ENCODE peak calls at places on chromosomes 5 and 9, in ten cellular contexts. One of them, this sample, is unnamed.
A peak's percentile ranks its signal among the peaks of the same experiment; 100 is the strongest.

GRCh38 chr5:125521289-125521688 is 774.9 kb upstream of the ZNF608 start:
- DNase-seq in cardiac muscle cell: no peak
- DNase-seq in fibroblast of pulmonary artery: no peak
- DNase-seq in nephron progenitor cell: no peak
- DNase-seq in GM12865: no peak
- DNase-seq in neural crest cell: no peak
- DNase-seq in natural killer cell: no peak
- DNase-seq in fibroblast of the aortic adventitia: no peak
- DNase-seq in hepatocyte: no peak
- DNase-seq in heart left ventricle: no peak
- DNase-seq in this sample: no peak

GRCh38 chr9:89174291-89174690 is 4.3 kb downstream of the SHC3 start:
- DNase-seq in heart left ventricle: no peak
- DNase-seq in fibroblast of the aortic adventitia: no peak
- DNase-seq in GM12865: no peak
- DNase-seq in fibroblast of pulmonary artery: no peak
- DNase-seq in cardiac muscle cell: no peak
- DNase-seq in natural killer cell: no peak
- DNase-seq in nephron progenitor cell: no peak
- DNase-seq in hepatocyte: no peak
- DNase-seq in neural crest cell: no peak
- DNase-seq in this sample: no peak

GRCh38 chr9:14320272-14321245 is 6.6 kb upstream of the NFIB start:
- DNase-seq in fibroblast of the aortic adventitia: peak; percentile 96
- DNase-seq in hepatocyte: no peak
- DNase-seq in fibroblast of pulmonary artery: peak; percentile 97
- DNase-seq in nephron progenitor cell: no peak
- DNase-seq in cardiac muscle cell: no peak
- DNase-seq in natural killer cell: no peak
- DNase-seq in neural crest cell: no peak
- DNase-seq in heart left ventricle: no peak
- DNase-seq in GM12865: peak; percentile 18
- DNase-seq in this sample: no peak

GRCh38 chr9:69556707-69557106 is 115.5 kb downstream of the APBA1 start:
- DNase-seq in heart left ventricle: no peak
- DNase-seq in hepatocyte: no peak
- DNase-seq in GM12865: no peak
- DNase-seq in fibroblast of the aortic adventitia: no peak
- DNase-seq in fibroblast of pulmonary artery: no peak
- DNase-seq in nephron progenitor cell: no peak
- DNase-seq in natural killer cell: no peak
- DNase-seq in neural crest cell: no peak
- DNase-seq in cardiac muscle cell: no peak
- DNase-seq in this sample: no peak

GRCh38 chr5:1107167-1108007 is 4.5 kb downstream of the SLC12A7 start:
- DNase-seq in fibroblast of pulmonary artery: no peak
- DNase-seq in GM12865: no peak
- DNase-seq in fibroblast of the aortic adventitia: no peak
- DNase-seq in hepatocyte: peak; percentile 65
- DNase-seq in natural killer cell: no peak
- DNase-seq in cardiac muscle cell: no peak
- DNase-seq in heart left ventricle: no peak
- DNase-seq in neural crest cell: no peak
- DNase-seq in nephron progenitor cell: no peak
- DNase-seq in this sample: no peak

GRCh38 chr5:141677415-141677814 is 4.6 kb downstream of the ARAP3 start:
- DNase-seq in natural killer cell: no peak
- DNase-seq in neural crest cell: peak; percentile 38
- DNase-seq in heart left ventricle: no peak
- DNase-seq in GM12865: no peak
- DNase-seq in fibroblast of the aortic adventitia: no peak
- DNase-seq in cardiac muscle cell: peak; percentile 42
- DNase-seq in nephron progenitor cell: peak; percentile 43
- DNase-seq in hepatocyte: no peak
- DNase-seq in fibroblast of pulmonary artery: no peak
- DNase-seq in this sample: no peak

GRCh38 chr5:40401965-40402364 is 277.8 kb upstream of the PTGER4 start:
- DNase-seq in fibroblast of the aortic adventitia: no peak
- DNase-seq in GM12865: no peak
- DNase-seq in nephron progenitor cell: no peak
- DNase-seq in cardiac muscle cell: no peak
- DNase-seq in fibroblast of pulmonary artery: no peak
- DNase-seq in heart left ventricle: no peak
- DNase-seq in hepatocyte: no peak
- DNase-seq in neural crest cell: no peak
- DNase-seq in natural killer cell: no peak
- DNase-seq in this sample: no peak

GRCh38 chr9:127561491-127562270 is 50.4 kb upstream of the STXBP1 start:
- DNase-seq in natural killer cell: no peak
- DNase-seq in neural crest cell: no peak
- DNase-seq in heart left ventricle: peak; percentile 92
- DNase-seq in nephron progenitor cell: peak; percentile 34
- DNase-seq in fibroblast of pulmonary artery: peak; percentile 97
- DNase-seq in fibroblast of the aortic adventitia: peak; percentile 99
- DNase-seq in hepatocyte: peak; percentile 90
- DNase-seq in GM12865: no peak
- DNase-seq in cardiac muscle cell: no peak
- DNase-seq in this sample: no peak

GRCh38 chr5:14580037-14581034 is 1.3 kb upstream of the OTULINL start:
- DNase-seq in natural killer cell: no peak
- DNase-seq in neural crest cell: no peak
- DNase-seq in GM12865: no peak
- DNase-seq in heart left ventricle: no peak
- DNase-seq in nephron progenitor cell: no peak
- DNase-seq in hepatocyte: peak; percentile 25
- DNase-seq in fibroblast of pulmonary artery: peak; percentile 56
- DNase-seq in cardiac muscle cell: no peak
- DNase-seq in fibroblast of the aortic adventitia: peak; percentile 17
- DNase-seq in this sample: no peak

GRCh38 chr5:32076699-32077695 is 97.1 kb downstream of the GOLPH3 start:
- DNase-seq in cardiac muscle cell: peak; percentile 48
- DNase-seq in fibroblast of pulmonary artery: peak; percentile 76
- DNase-seq in GM12865: peak; percentile 54
- DNase-seq in neural crest cell: peak; percentile 48
- DNase-seq in fibroblast of the aortic adventitia: peak; percentile 72
- DNase-seq in hepatocyte: peak; percentile 66
- DNase-seq in natural killer cell: no peak
- DNase-seq in nephron progenitor cell: peak; percentile 27
- DNase-seq in heart left ventricle: peak; percentile 66
- DNase-seq in this sample: peak; percentile 55
- TF ChIP-seq CTCF in cardiac muscle cell: peak; percentile 66
- TF ChIP-seq CTCF in fibroblast of pulmonary artery: peak; percentile 81
- TF ChIP-seq CTCF in GM12865: peak; percentile 67
- TF ChIP-seq CTCF in neural crest cell: peak; percentile 88
- TF ChIP-seq CTCF in fibroblast of the aortic adventitia: peak; percentile 81
- TF ChIP-seq CTCF in hepatocyte: peak; percentile 93
- TF ChIP-seq CTCF in natural killer cell: peak; percentile 60
- TF ChIP-seq CTCF in nephron progenitor cell: peak; percentile 76
- TF ChIP-seq CTCF in heart left ventricle: peak; percentile 83
- TF ChIP-seq CTCF in this sample: peak; percentile 53

GRCh38 chr5:150672237-150672883 is 11.3 kb downstream of the MYOZ3 start:
- DNase-seq in fibroblast of pulmonary artery: no peak
- DNase-seq in fibroblast of the aortic adventitia: no peak
- DNase-seq in heart left ventricle: peak; percentile 69
- DNase-seq in cardiac muscle cell: peak; percentile 53
- DNase-seq in natural killer cell: no peak
- DNase-seq in hepatocyte: peak; percentile 56
- DNase-seq in neural crest cell: peak; percentile 35
- DNase-seq in nephron progenitor cell: peak; percentile 64
- DNase-seq in GM12865: no peak
- DNase-seq in this sample: peak; percentile 56
- TF ChIP-seq CTCF in fibroblast of pulmonary artery: no peak
- TF ChIP-seq CTCF in fibroblast of the aortic adventitia: no peak
- TF ChIP-seq CTCF in heart left ventricle: no peak
- TF ChIP-seq CTCF in cardiac muscle cell: no peak
- TF ChIP-seq CTCF in natural killer cell: no peak
- TF ChIP-seq CTCF in hepatocyte: no peak
- TF ChIP-seq CTCF in neural crest cell: no peak
- TF ChIP-seq CTCF in nephron progenitor cell: no peak
- TF ChIP-seq CTCF in GM12865: no peak
- TF ChIP-seq CTCF in this sample: no peak

DNA sequence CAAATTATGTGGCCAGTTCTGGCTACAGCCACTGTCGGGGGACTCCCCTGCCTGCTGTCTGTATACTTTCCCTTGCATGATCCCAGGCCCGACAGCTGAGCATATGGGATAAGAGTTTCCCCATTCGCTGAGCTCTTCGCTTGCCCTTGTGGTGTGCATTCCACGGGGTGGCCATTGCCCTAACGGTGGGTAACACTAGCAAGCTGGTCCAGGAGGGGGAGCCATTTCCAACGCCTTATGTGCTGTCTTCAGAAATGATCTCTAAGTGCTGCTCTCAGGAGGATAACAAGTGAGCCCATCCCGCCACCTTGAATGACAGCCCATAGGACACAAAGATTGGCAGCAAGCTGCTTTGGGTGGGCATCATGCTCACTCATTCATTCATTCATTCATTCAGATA is 190.9 kb downstream of the FSTL4 start:
- DNase-seq in GM12865: peak; percentile 58
- DNase-seq in heart left ventricle: no peak
- DNase-seq in nephron progenitor cell: peak; percentile 61
- DNase-seq in hepatocyte: peak; percentile 50
- DNase-seq in neural crest cell: peak; percentile 44
- DNase-seq in fibroblast of the aortic adventitia: peak; percentile 4
- DNase-seq in cardiac muscle cell: peak; percentile 59
- DNase-seq in fibroblast of pulmonary artery: peak; percentile 26
- DNase-seq in natural killer cell: no peak
- DNase-seq in this sample: peak; percentile 58
- TF ChIP-seq CTCF in GM12865: peak; percentile 55
- TF ChIP-seq CTCF in heart left ventricle: peak; percentile 19
- TF ChIP-seq CTCF in nephron progenitor cell: peak; percentile 56
- TF ChIP-seq CTCF in hepatocyte: peak; percentile 33
- TF ChIP-seq CTCF in neural crest cell: peak; percentile 56
- TF ChIP-seq CTCF in fibroblast of the aortic adventitia: peak; percentile 10
- TF ChIP-seq CTCF in cardiac muscle cell: peak; percentile 43
- TF ChIP-seq CTCF in fibroblast of pulmonary artery: peak; percentile 49
- TF ChIP-seq CTCF in natural killer cell: no peak
- TF ChIP-seq CTCF in this sample: no peak

DNA sequence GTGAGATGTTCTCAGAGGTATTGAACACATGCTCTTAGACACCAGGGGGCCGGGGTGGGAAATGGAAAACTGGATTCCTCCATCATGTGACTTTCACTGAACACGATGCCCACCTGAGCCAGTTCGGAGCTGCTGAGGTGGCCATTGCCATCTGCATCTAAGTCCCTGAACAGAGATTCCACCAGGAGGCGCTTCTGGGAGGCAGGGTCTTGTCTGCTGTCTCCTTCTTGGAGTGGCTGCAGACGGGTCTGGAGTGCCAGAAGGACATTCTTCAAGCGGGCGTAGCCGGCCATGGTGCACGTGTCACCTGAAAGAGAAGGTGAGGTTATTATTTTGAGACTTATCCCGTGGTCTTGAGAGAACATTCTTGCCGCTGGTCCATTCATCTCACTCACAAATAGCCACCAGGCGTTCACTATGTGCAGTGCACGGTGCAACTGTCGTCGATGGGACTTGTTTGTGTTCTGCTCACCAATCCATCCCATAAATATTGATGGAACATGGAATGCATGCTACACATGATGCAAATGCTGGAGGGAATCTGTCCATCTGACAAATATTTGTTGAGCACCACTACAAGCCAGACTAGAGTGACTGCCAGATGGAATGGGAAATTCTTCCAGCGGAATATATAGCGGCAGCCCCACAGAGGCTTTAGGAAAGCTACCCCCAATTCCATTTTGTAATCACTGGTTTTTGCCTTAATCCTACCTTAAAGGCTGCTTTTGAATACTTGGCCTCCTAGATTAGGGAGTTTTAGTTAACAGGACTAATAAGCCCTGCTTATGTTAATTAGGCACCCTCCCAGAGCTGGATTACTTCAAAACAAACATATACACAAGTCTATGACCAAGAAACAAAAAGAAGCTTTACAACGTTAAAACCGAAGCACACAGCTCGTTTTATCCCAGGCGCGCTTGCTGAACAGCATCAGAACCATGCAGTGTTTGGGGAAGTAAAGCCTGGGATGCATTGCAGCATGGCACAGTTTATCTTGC is 264.8 kb downstream of the HSPA4 start:
- DNase-seq in hepatocyte: peak; percentile 34
- DNase-seq in fibroblast of pulmonary artery: no peak
- DNase-seq in cardiac muscle cell: peak; percentile 30
- DNase-seq in fibroblast of the aortic adventitia: no peak
- DNase-seq in nephron progenitor cell: peak; percentile 29
- DNase-seq in natural killer cell: no peak
- DNase-seq in heart left ventricle: no peak
- DNase-seq in GM12865: peak; percentile 15
- DNase-seq in neural crest cell: peak; percentile 20
- DNase-seq in this sample: no peak
- TF ChIP-seq CTCF in hepatocyte: peak; percentile 29
- TF ChIP-seq CTCF in fibroblast of pulmonary artery: peak; percentile 11
- TF ChIP-seq CTCF in cardiac muscle cell: no peak
- TF ChIP-seq CTCF in fibroblast of the aortic adventitia: no peak
- TF ChIP-seq CTCF in nephron progenitor cell: peak; percentile 28
- TF ChIP-seq CTCF in natural killer cell: no peak
- TF ChIP-seq CTCF in heart left ventricle: no peak
- TF ChIP-seq CTCF in GM12865: peak; percentile 32
- TF ChIP-seq CTCF in neural crest cell: peak; percentile 55
- TF ChIP-seq CTCF in this sample: no peak

This sample was measured in GM13976.